ENCODE peak calls at places on chromosomes 3 and 15, in seven cellular contexts. U is HuH-7.5, H is A549, Y is HFFc6, K is M059J, C is keratinocyte, B is T-helper 9 cell. S is an unnamed sample.

GRCh38 chr3:20054549-20054987 is 14.3 kb downstream of the KAT2B start:
- DNase-seq in U (no peak), H (peak), Y (peak), K (peak), C (peak), B (peak), S (peak)

GRCh38 chr3:134291300-134292254 is 40.9 kb upstream of the RYK start:
- DNase-seq in U (no peak), H (no peak), Y (peak), K (peak), C (no peak), B (no peak), S (peak)

GRCh38 chr3:54660599-54661210 is 267.2 kb downstream of the LRTM1 start:
- DNase-seq in U (no peak), H (no peak), Y (no peak), K (no peak), C (no peak), B (no peak), S (no peak)

GRCh38 chr3:59286791-59287531 is 237.1 kb upstream of the CFAP20DC start:
- DNase-seq in U (no peak), H (no peak), Y (no peak), K (peak), C (no peak), B (no peak), S (peak)

GRCh38 chr3:48952510-48953118 is 34.0 kb downstream of the ARIH2 start:
- DNase-seq in U (no peak), H (no peak), Y (no peak), K (peak), C (no peak), B (peak), S (peak)

GRCh38 chr3:188243124-188243795 is 89.3 kb downstream of the LPP start:
- DNase-seq in U (no peak), H (no peak), Y (peak), K (peak), C (no peak), B (no peak), S (peak)

GRCh38 chr3:45553469-45553974 is 41.0 kb upstream of the LIMD1 start:
- DNase-seq in U (no peak), H (no peak), Y (peak), K (peak), C (no peak), B (no peak), S (peak)

GRCh38 chr3:71495708-71496472 is 87.6 kb downstream of the FOXP1 start:
- DNase-seq in U (no peak), H (peak), Y (peak), K (peak), C (peak), B (no peak), S (peak)

GRCh38 chr3:5136619-5137429 is 14.7 kb downstream of the ARL8B start:
- DNase-seq in U (peak), H (peak), Y (peak), K (peak), C (no peak), B (peak), S (peak)

GRCh38 chr3:195124378-195124985 is 146.5 kb downstream of the XXYLT1 start:
- DNase-seq in U (no peak), H (no peak), Y (no peak), K (no peak), C (no peak), B (no peak), S (no peak)

GRCh38 chr15:41043276-41043675 is 72.8 kb downstream of the INO80 start:
- DNase-seq in U (no peak), H (no peak), Y (peak), K (no peak), C (no peak), B (no peak), S (no peak)

GRCh38 chr3:27633224-27633545 is 88.9 kb downstream of the EOMES start:
- DNase-seq in U (no peak), H (peak), Y (no peak), K (peak), C (no peak), B (peak), S (no peak)

GRCh38 chr15:81851307-81851706 is 194.5 kb downstream of the MEX3B start:
- DNase-seq in U (no peak), H (no peak), Y (no peak), K (no peak), C (no peak), B (no peak), S (no peak)

GRCh38 chr3:112020653-112021052 is 13.9 kb upstream of the TMPRSS7 start:
- DNase-seq in U (no peak), H (no peak), Y (no peak), K (no peak), C (no peak), B (no peak), S (no peak)

GRCh38 chr3:43998841-43999805 is 242.6 kb upstream of the TOPAZ1 start:
- DNase-seq in U (no peak), H (peak), Y (peak), K (peak), C (no peak), B (no peak), S (peak)

GRCh38 chr15:74995779-74996765 is 709 bp downstream of the SCAMP5 start:
- DNase-seq in U (peak), H (no peak), Y (no peak), K (no peak), C (no peak), B (no peak), S (no peak)

GRCh38 chr3:21062724-21063436 is 688.1 kb downstream of the ZNF385D start:
- DNase-seq in U (no peak), H (no peak), Y (no peak), K (no peak), C (no peak), B (no peak), S (no peak)

GRCh38 chr3:12444582-12445468 is 39.5 kb upstream of the TSEN2 start:
- DNase-seq in U (peak), H (peak), Y (no peak), K (peak), C (no peak), B (no peak), S (peak)

GRCh38 chr3:10602769-10603768 is 97.7 kb upstream of the ATP2B2 start:
- DNase-seq in U (no peak), H (no peak), Y (no peak), K (peak), C (no peak), B (peak), S (no peak)

GRCh38 chr3:123755508-123755907 is 128.6 kb downstream of the MYLK start:
- DNase-seq in U (no peak), H (no peak), Y (no peak), K (peak), C (no peak), B (no peak), S (no peak)

GRCh38 chr3:134536760-134537159 is 50.9 kb downstream of the CEP63 start:
- DNase-seq in U (no peak), H (no peak), Y (no peak), K (no peak), C (no peak), B (no peak), S (no peak)

GRCh38 chr15:40766906-40767837 is 2.6 kb upstream of the C15orf62 start:
- DNase-seq in U (no peak), H (no peak), Y (no peak), K (peak), C (no peak), B (no peak), S (no peak)

GRCh38 chr3:115704661-115705338 is 81.5 kb downstream of the GAP43 start:
- DNase-seq in U (no peak), H (no peak), Y (no peak), K (no peak), C (no peak), B (no peak), S (no peak)

GRCh38 chr3:52532517-52532837 is 1.2 kb downstream of the NT5DC2 start:
- DNase-seq in U (peak), H (no peak), Y (peak), K (peak), C (no peak), B (no peak), S (no peak)

GRCh38 chr15:43518073-43518761 is 809 bp downstream of the MAP1A start:
- DNase-seq in U (no peak), H (no peak), Y (no peak), K (peak), C (no peak), B (no peak), S (no peak)

GRCh38 chr3:140007946-140008692 is 73.1 kb downstream of the CLSTN2 start:
- DNase-seq in U (no peak), H (no peak), Y (no peak), K (no peak), C (no peak), B (no peak), S (no peak)

S was measured in mammary epithelial cell.